ENCODE peak calls at places on chromosomes 16 and 17, in five cellular contexts. One of them, this sample, is unnamed.
A peak's percentile ranks its signal among the peaks of the same experiment; 100 is the strongest.

GRCh38 chr17:49895812-49896211 is 47.9 kb upstream of the TAC4 start:
- DNase-seq in brain microvascular endothelial cell: no peak
- DNase-seq in HCT116: no peak
- DNase-seq in neuronal stem cell: no peak
- DNase-seq in adrenal gland: no peak
- DNase-seq in this sample: no peak

GRCh38 chr17:1573932-1574696 is 11.5 kb upstream of the PITPNA start:
- DNase-seq in brain microvascular endothelial cell: peak; percentile 54
- DNase-seq in adrenal gland: peak; percentile 93
- DNase-seq in neuronal stem cell: peak; percentile 55
- DNase-seq in HCT116: peak; percentile 60
- DNase-seq in this sample: peak; percentile 85

GRCh38 chr17:57911021-57911420 is 44.2 kb downstream of the CUEDC1 start:
- DNase-seq in adrenal gland: no peak
- DNase-seq in neuronal stem cell: no peak
- DNase-seq in HCT116: no peak
- DNase-seq in brain microvascular endothelial cell: no peak
- DNase-seq in this sample: no peak

GRCh38 chr17:72622661-72623433 is 469.6 kb downstream of the SLC39A11 start:
- DNase-seq in neuronal stem cell: no peak
- DNase-seq in adrenal gland: no peak
- DNase-seq in brain microvascular endothelial cell: no peak
- DNase-seq in HCT116: peak; percentile 83
- DNase-seq in this sample: no peak

GRCh38 chr17:45261577-45262515 is at the start of gene SPATA32:
- DNase-seq in neuronal stem cell: peak; percentile 40
- DNase-seq in adrenal gland: peak; percentile 69
- DNase-seq in brain microvascular endothelial cell: no peak
- DNase-seq in HCT116: no peak
- DNase-seq in this sample: no peak

GRCh38 chr17:30219833-30220232 is 15.7 kb downstream of the SLC6A4 start:
- DNase-seq in neuronal stem cell: no peak
- DNase-seq in brain microvascular endothelial cell: no peak
- DNase-seq in HCT116: no peak
- DNase-seq in adrenal gland: no peak
- DNase-seq in this sample: no peak

GRCh38 chr16:78952630-78953029 is 647.9 kb downstream of the MAF start:
- DNase-seq in neuronal stem cell: no peak
- DNase-seq in HCT116: no peak
- DNase-seq in brain microvascular endothelial cell: no peak
- DNase-seq in adrenal gland: no peak
- DNase-seq in this sample: no peak

GRCh38 chr17:17480593-17481148 is 3.9 kb downstream of the MED9 start:
- DNase-seq in HCT116: no peak
- DNase-seq in neuronal stem cell: no peak
- DNase-seq in adrenal gland: no peak
- DNase-seq in brain microvascular endothelial cell: no peak
- DNase-seq in this sample: no peak

GRCh38 chr17:57091186-57091618 is 6.2 kb downstream of the AKAP1 start:
- DNase-seq in brain microvascular endothelial cell: no peak
- DNase-seq in HCT116: no peak
- DNase-seq in neuronal stem cell: no peak
- DNase-seq in adrenal gland: peak; percentile 70
- DNase-seq in this sample: no peak

GRCh38 chr17:2828396-2829038 is 32.3 kb downstream of the RAP1GAP2 start:
- DNase-seq in HCT116: peak; percentile 43
- DNase-seq in brain microvascular endothelial cell: peak; percentile 6
- DNase-seq in neuronal stem cell: peak; percentile 71
- DNase-seq in adrenal gland: peak; percentile 82
- DNase-seq in this sample: peak; percentile 55

GRCh38 chr16:75025766-75026165 is 26.9 kb downstream of the ZNRF1 start:
- DNase-seq in brain microvascular endothelial cell: peak; percentile 49
- DNase-seq in neuronal stem cell: no peak
- DNase-seq in adrenal gland: peak; percentile 54
- DNase-seq in HCT116: no peak
- DNase-seq in this sample: no peak

GRCh38 chr17:7846765-7847661 is 7.9 kb upstream of the TMEM88 start:
- DNase-seq in neuronal stem cell: no peak
- DNase-seq in adrenal gland: peak; percentile 57
- DNase-seq in HCT116: no peak
- DNase-seq in brain microvascular endothelial cell: no peak
- DNase-seq in this sample: no peak

GRCh38 chr16:8951447-8952280 is 12.0 kb downstream of the USP7 start:
- DNase-seq in neuronal stem cell: no peak
- DNase-seq in brain microvascular endothelial cell: no peak
- DNase-seq in HCT116: no peak
- DNase-seq in adrenal gland: no peak
- DNase-seq in this sample: no peak

GRCh38 chr16:24988593-24989338 is 26.4 kb downstream of the ARHGAP17 start:
- DNase-seq in neuronal stem cell: no peak
- DNase-seq in HCT116: peak; percentile 6
- DNase-seq in adrenal gland: peak; percentile 80
- DNase-seq in brain microvascular endothelial cell: peak; percentile 77
- DNase-seq in this sample: peak; percentile 47

GRCh38 chr17:4537451-4538235 is 17.5 kb downstream of the MYBBP1A start:
- DNase-seq in neuronal stem cell: no peak
- DNase-seq in brain microvascular endothelial cell: no peak
- DNase-seq in adrenal gland: no peak
- DNase-seq in HCT116: no peak
- DNase-seq in this sample: no peak

GRCh38 chr16:71803305-71803690 is 5.3 kb downstream of the AP1G1 start:
- DNase-seq in neuronal stem cell: no peak
- DNase-seq in HCT116: no peak
- DNase-seq in brain microvascular endothelial cell: no peak
- DNase-seq in adrenal gland: no peak
- DNase-seq in this sample: no peak